ENCODE peak calls at places on chromosomes 3 and 15, in six cellular contexts. One of them, this sample, is unnamed.

GRCh38 chr3:52441122-52441771 is 3.7 kb downstream of the SEMA3G start:
- DNase-seq in kidney epithelial cell: no peak
- DNase-seq in WERI-Rb-1: no peak
- DNase-seq in uterus: no peak
- DNase-seq in mammary epithelial cell: no peak
- DNase-seq in BE2C: no peak
- DNase-seq in this sample: no peak

GRCh38 chr3:9933561-9934234 is at the start of gene CRELD1:
- DNase-seq in WERI-Rb-1: peak; percentile 95
- DNase-seq in kidney epithelial cell: peak; percentile 65
- DNase-seq in uterus: peak; percentile 95
- DNase-seq in BE2C: peak; percentile 91
- DNase-seq in mammary epithelial cell: peak; percentile 89
- DNase-seq in this sample: peak; percentile 82

GRCh38 chr3:34256021-34256420 is 457.6 kb downstream of the PDCD6IP start:
- DNase-seq in WERI-Rb-1: no peak
- DNase-seq in kidney epithelial cell: no peak
- DNase-seq in BE2C: no peak
- DNase-seq in mammary epithelial cell: no peak
- DNase-seq in uterus: no peak
- DNase-seq in this sample: no peak

GRCh38 chr15:37594431-37594830 is 340.0 kb upstream of the TMCO5A start:
- DNase-seq in WERI-Rb-1: no peak
- DNase-seq in kidney epithelial cell: no peak
- DNase-seq in BE2C: no peak
- DNase-seq in uterus: no peak
- DNase-seq in mammary epithelial cell: no peak
- DNase-seq in this sample: no peak

GRCh38 chr3:66195347-66195783 is 25.4 kb upstream of the SLC25A26 start:
- DNase-seq in BE2C: peak; percentile 90
- DNase-seq in mammary epithelial cell: peak; percentile 39
- DNase-seq in kidney epithelial cell: peak; percentile 5
- DNase-seq in WERI-Rb-1: peak; percentile 98
- DNase-seq in uterus: no peak
- DNase-seq in this sample: peak; percentile 13

GRCh38 chr15:51104512-51104911 is 9.8 kb upstream of the TNFAIP8L3 start:
- DNase-seq in WERI-Rb-1: peak; percentile 19
- DNase-seq in mammary epithelial cell: no peak
- DNase-seq in uterus: peak; percentile 93
- DNase-seq in BE2C: no peak
- DNase-seq in kidney epithelial cell: no peak
- DNase-seq in this sample: no peak

GRCh38 chr15:70120109-70120508 is 22.4 kb upstream of the TLE3 start:
- DNase-seq in kidney epithelial cell: no peak
- DNase-seq in BE2C: no peak
- DNase-seq in WERI-Rb-1: no peak
- DNase-seq in mammary epithelial cell: no peak
- DNase-seq in uterus: no peak
- DNase-seq in this sample: no peak

GRCh38 chr15:70720228-70721016 is 42.9 kb downstream of the UACA start:
- DNase-seq in kidney epithelial cell: no peak
- DNase-seq in BE2C: no peak
- DNase-seq in mammary epithelial cell: no peak
- DNase-seq in uterus: no peak
- DNase-seq in WERI-Rb-1: no peak
- DNase-seq in this sample: no peak

GRCh38 chr3:172201136-172201989 is 162.0 kb downstream of the FNDC3B start:
- DNase-seq in WERI-Rb-1: no peak
- DNase-seq in mammary epithelial cell: peak; percentile 67
- DNase-seq in BE2C: peak; percentile 86
- DNase-seq in kidney epithelial cell: no peak
- DNase-seq in uterus: peak; percentile 66
- DNase-seq in this sample: no peak

GRCh38 chr15:83904107-83904720 is 250.3 kb downstream of the ADAMTSL3 start:
- DNase-seq in kidney epithelial cell: peak; percentile 38
- DNase-seq in uterus: peak; percentile 68
- DNase-seq in BE2C: no peak
- DNase-seq in mammary epithelial cell: no peak
- DNase-seq in WERI-Rb-1: no peak
- DNase-seq in this sample: no peak

GRCh38 chr3:16609927-16610580 is 4.8 kb upstream of the DAZL start:
- DNase-seq in mammary epithelial cell: no peak
- DNase-seq in kidney epithelial cell: no peak
- DNase-seq in uterus: no peak
- DNase-seq in BE2C: no peak
- DNase-seq in WERI-Rb-1: no peak
- DNase-seq in this sample: no peak

GRCh38 chr3:52220380-52221026 is 4.9 kb downstream of the TLR9 start:
- DNase-seq in BE2C: peak; percentile 78
- DNase-seq in WERI-Rb-1: peak; percentile 76
- DNase-seq in uterus: peak; percentile 89
- DNase-seq in mammary epithelial cell: peak; percentile 53
- DNase-seq in kidney epithelial cell: no peak
- DNase-seq in this sample: no peak

GRCh38 chr3:148079370-148079769 is 618.3 kb upstream of the AGTR1 start:
- DNase-seq in uterus: no peak
- DNase-seq in mammary epithelial cell: no peak
- DNase-seq in kidney epithelial cell: no peak
- DNase-seq in WERI-Rb-1: no peak
- DNase-seq in BE2C: peak; percentile 59
- DNase-seq in this sample: no peak

GRCh38 chr15:34810455-34811146 is 15.3 kb upstream of the ACTC1 start:
- DNase-seq in kidney epithelial cell: peak; percentile 70
- DNase-seq in WERI-Rb-1: no peak
- DNase-seq in BE2C: peak; percentile 37
- DNase-seq in uterus: no peak
- DNase-seq in mammary epithelial cell: peak; percentile 92
- DNase-seq in this sample: peak; percentile 95

GRCh38 chr3:171753025-171753472 is 57.2 kb downstream of the PLD1 start:
- DNase-seq in BE2C: peak; percentile 44
- DNase-seq in kidney epithelial cell: no peak
- DNase-seq in mammary epithelial cell: peak; percentile 98
- DNase-seq in WERI-Rb-1: peak; percentile 39
- DNase-seq in uterus: no peak
- DNase-seq in this sample: no peak

GRCh38 chr3:81602781-81603180 is 158.7 kb downstream of the GBE1 start:
- DNase-seq in mammary epithelial cell: no peak
- DNase-seq in BE2C: no peak
- DNase-seq in WERI-Rb-1: no peak
- DNase-seq in uterus: no peak
- DNase-seq in kidney epithelial cell: no peak
- DNase-seq in this sample: no peak

GRCh38 chr3:66413151-66413751 is 87.6 kb downstream of the LRIG1 start:
- DNase-seq in kidney epithelial cell: no peak
- DNase-seq in BE2C: no peak
- DNase-seq in WERI-Rb-1: no peak
- DNase-seq in uterus: no peak
- DNase-seq in mammary epithelial cell: no peak
- DNase-seq in this sample: no peak

GRCh38 chr3:25448750-25449684 is 21.0 kb downstream of the RARB start:
- DNase-seq in WERI-Rb-1: no peak
- DNase-seq in uterus: peak; percentile 78
- DNase-seq in kidney epithelial cell: no peak
- DNase-seq in BE2C: peak; percentile 71
- DNase-seq in mammary epithelial cell: peak; percentile 54
- DNase-seq in this sample: peak; percentile 88

GRCh38 chr3:171363211-171363610 is 97.0 kb downstream of the TNIK start:
- DNase-seq in mammary epithelial cell: no peak
- DNase-seq in BE2C: no peak
- DNase-seq in uterus: no peak
- DNase-seq in kidney epithelial cell: no peak
- DNase-seq in WERI-Rb-1: no peak
- DNase-seq in this sample: no peak

DNA sequence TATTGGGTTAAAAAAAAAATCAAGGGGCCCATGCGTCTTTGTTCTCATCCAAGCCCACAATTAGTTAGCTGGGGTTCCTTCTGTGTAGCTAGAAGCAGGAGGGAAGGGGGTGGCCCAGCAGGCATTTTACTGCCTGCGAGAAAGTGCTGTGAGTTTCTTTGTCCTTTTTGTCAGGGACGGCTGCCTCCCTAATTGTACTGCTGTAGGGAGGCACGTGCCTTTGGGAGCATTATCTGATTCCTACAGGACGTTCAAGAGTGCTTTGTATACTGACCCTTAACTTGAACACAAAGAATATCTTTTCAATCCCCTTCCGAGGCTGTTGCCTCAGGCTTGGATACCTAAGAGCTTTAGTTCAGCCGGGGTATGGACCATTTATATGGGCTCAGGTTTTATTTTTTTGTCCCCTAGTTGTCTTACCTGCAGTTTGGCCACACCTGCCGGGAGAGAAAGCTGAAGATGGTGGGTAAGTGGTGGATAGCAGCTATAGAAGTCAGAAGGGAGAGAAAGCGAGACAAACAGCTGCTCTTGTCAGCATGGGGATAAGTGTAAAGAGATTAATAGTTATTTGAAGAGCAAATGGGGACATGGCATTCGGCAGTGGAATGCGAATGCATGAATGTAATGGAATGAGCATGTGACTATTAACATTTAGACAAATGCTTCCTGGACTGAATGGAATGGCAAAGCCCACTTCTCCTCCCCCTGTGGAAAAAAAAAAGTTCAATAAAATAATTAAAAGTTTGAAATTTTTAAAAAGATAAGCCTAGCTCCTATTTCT is 175.2 kb downstream of the TP63 start:
- DNase-seq in BE2C: no peak
- DNase-seq in WERI-Rb-1: no peak
- DNase-seq in mammary epithelial cell: no peak
- DNase-seq in uterus: no peak
- DNase-seq in kidney epithelial cell: peak; percentile 28
- DNase-seq in this sample: peak; percentile 88
- TF ChIP-seq CTCF in BE2C: no peak
- TF ChIP-seq CTCF in WERI-Rb-1: no peak
- TF ChIP-seq CTCF in mammary epithelial cell: no peak
- TF ChIP-seq CTCF in uterus: no peak
- TF ChIP-seq CTCF in kidney epithelial cell: no peak
- TF ChIP-seq CTCF in this sample: no peak

GRCh38 chr3:45666729-45667440 is 22.3 kb upstream of the SACM1L start:
- DNase-seq in kidney epithelial cell: no peak
- DNase-seq in BE2C: peak; percentile 33
- DNase-seq in uterus: no peak
- DNase-seq in WERI-Rb-1: no peak
- DNase-seq in mammary epithelial cell: peak; percentile 75
- DNase-seq in this sample: no peak

GRCh38 chr3:45660567-45660901 is 28.7 kb upstream of the SACM1L start:
- DNase-seq in WERI-Rb-1: no peak
- DNase-seq in mammary epithelial cell: no peak
- DNase-seq in BE2C: no peak
- DNase-seq in uterus: no peak
- DNase-seq in kidney epithelial cell: no peak
- DNase-seq in this sample: no peak

GRCh38 chr3:45667569-45667967 is 21.6 kb upstream of the SACM1L start:
- DNase-seq in uterus: no peak
- DNase-seq in BE2C: no peak
- DNase-seq in kidney epithelial cell: no peak
- DNase-seq in WERI-Rb-1: no peak
- DNase-seq in mammary epithelial cell: no peak
- DNase-seq in this sample: no peak

GRCh38 chr3:45665101-45665572 is 24.1 kb upstream of the SACM1L start:
- DNase-seq in kidney epithelial cell: no peak
- DNase-seq in WERI-Rb-1: peak; percentile 49
- DNase-seq in uterus: no peak
- DNase-seq in BE2C: peak; percentile 34
- DNase-seq in mammary epithelial cell: peak; percentile 61
- DNase-seq in this sample: no peak

DNA sequence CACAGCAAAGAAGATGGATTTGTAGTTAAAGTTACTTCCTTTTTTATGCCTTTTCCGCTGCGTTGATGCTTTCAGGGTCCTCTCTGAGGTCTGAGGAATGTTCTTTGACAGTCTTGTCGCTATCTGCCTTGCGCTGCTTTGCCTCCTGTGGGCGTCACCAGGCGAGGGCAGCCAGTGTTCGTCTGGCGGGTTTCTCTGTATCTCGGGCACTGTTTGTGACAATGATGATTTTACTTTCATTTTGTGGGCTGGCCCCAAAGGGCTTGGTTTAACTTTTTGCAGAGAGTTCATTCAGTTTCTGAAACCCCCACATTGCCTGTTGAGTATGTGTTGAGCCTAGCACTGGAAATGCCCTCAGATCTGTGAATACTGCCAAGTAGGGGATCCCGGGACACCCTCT is 24.6 kb upstream of the SACM1L start:
- DNase-seq in kidney epithelial cell: no peak
- DNase-seq in BE2C: no peak
- DNase-seq in WERI-Rb-1: no peak
- DNase-seq in mammary epithelial cell: no peak
- DNase-seq in uterus: no peak
- DNase-seq in this sample: no peak
- H3K4me3 ChIP-seq in kidney epithelial cell: no peak overlapping the region
- H3K4me3 ChIP-seq in BE2C: no peak overlapping the region
- H3K4me3 ChIP-seq in WERI-Rb-1: no peak overlapping the region
- H3K4me3 ChIP-seq in mammary epithelial cell: peak overlapping the region; percentile 36
- H3K4me3 ChIP-seq in uterus: peak overlapping the region; percentile 6
- H3K4me3 ChIP-seq in this sample: no peak overlapping the region

DNA sequence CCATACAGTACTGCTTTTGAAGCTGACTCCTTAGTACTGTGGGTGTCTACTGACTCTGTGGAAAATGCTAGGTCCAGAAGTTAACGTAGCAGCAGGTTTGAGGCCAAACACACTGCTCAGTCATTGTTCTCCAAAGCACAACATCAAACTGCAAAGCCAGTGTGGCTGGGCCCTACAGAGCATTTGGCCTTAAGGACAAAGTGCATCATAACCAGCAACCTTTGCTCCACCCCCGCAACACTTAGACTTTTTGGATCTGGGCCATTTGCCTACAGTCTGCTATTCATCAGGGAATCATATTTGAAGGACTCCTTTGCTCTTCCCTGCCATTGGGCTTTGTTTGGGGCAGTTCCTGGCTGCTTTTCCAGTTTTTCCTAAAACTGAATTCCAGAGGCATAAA is 43.1 kb upstream of the ARL6 start:
- DNase-seq in kidney epithelial cell: no peak
- DNase-seq in mammary epithelial cell: no peak
- DNase-seq in BE2C: no peak
- DNase-seq in uterus: no peak
- DNase-seq in WERI-Rb-1: no peak
- DNase-seq in this sample: no peak
- TF ChIP-seq CTCF in kidney epithelial cell: no peak
- TF ChIP-seq CTCF in mammary epithelial cell: no peak
- TF ChIP-seq CTCF in BE2C: no peak
- TF ChIP-seq CTCF in uterus: no peak
- TF ChIP-seq CTCF in WERI-Rb-1: no peak
- TF ChIP-seq CTCF in this sample: no peak

DNA sequence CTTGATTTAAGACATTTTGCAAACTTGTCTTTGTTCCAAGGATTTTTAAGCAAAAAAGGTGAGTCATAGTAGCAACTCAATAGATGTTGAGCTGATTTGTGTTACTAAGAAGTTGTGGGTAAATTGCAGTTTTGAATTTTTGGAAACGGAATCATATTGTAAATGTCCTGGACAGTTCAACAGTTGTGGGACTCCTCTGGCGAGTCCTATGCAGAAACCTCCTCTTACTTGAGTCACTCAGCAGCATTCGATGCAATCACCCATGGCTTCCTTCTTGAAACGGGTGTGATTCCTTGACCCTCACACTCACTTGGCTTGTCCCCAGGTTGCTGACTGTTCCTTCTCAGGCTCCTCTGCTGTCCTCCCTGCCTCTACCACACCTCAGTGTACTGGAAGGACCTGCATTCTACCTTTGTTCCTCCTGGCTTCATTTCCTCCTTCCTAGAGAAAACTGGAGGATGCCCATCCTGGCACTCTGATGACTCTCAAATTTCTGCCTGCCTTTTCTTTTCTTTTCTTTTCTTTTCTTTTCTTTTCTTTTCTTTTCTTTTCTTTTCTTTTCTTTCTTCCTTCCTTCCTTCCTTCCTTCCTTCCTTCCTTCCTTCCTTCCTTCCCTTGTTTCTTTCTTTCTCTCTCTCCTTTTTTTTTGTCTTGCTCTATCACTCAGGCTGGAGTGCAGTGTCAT is 52.8 kb upstream of the DGKG start:
- DNase-seq in WERI-Rb-1: no peak
- DNase-seq in mammary epithelial cell: peak; percentile 79
- DNase-seq in BE2C: no peak
- DNase-seq in uterus: peak; percentile 42
- DNase-seq in kidney epithelial cell: no peak
- DNase-seq in this sample: no peak
- H3K4me3 ChIP-seq in WERI-Rb-1: no peak overlapping the region
- H3K4me3 ChIP-seq in mammary epithelial cell: no peak overlapping the region
- H3K4me3 ChIP-seq in BE2C: no peak overlapping the region
- H3K4me3 ChIP-seq in uterus: no peak overlapping the region
- H3K4me3 ChIP-seq in kidney epithelial cell: no peak overlapping the region
- H3K4me3 ChIP-seq in this sample: no peak overlapping the region

This sample was measured in retinal pigment epithelial cell.